ENCODE peak calls at places on chromosomes 1 and 21, in four cellular contexts. R, I, W and X are unnamed samples.

GRCh38 chr1:13951793-13952751 is 252.1 kb downstream of the PRDM2 start:
- DNase-seq in R (no peak), I (no peak), W (peak), X (no peak)

GRCh38 chr1:65606426-65606825 is 186.0 kb downstream of the LEPR start:
- DNase-seq in R (no peak), I (no peak), W (no peak), X (no peak)

GRCh38 chr21:31634993-31635392 is 24.5 kb upstream of the SOD1 start:
- DNase-seq in R (no peak), I (no peak), W (no peak), X (no peak)

GRCh38 chr1:204598319-204598969 is 82.2 kb downstream of the MDM4 start:
- DNase-seq in R (no peak), I (no peak), W (no peak), X (no peak)

GRCh38 chr1:67601955-67602354 is 83.0 kb upstream of the GADD45A start:
- DNase-seq in R (no peak), I (no peak), W (no peak), X (no peak)

GRCh38 chr1:186730951-186731350 is 50.7 kb upstream of the PTGS2 start:
- DNase-seq in R (no peak), I (no peak), W (no peak), X (no peak)

GRCh38 chr1:40344597-40344996 is 27.5 kb upstream of the COL9A2 start:
- DNase-seq in R (no peak), I (peak), W (peak), X (no peak)

GRCh38 chr1:198465201-198466144 is 75.0 kb downstream of the ATP6V1G3 start:
- DNase-seq in R (peak), I (no peak), W (peak), X (peak)

GRCh38 chr1:64093941-64094340 is 109.5 kb upstream of the UBE2U start:
- DNase-seq in R (no peak), I (no peak), W (peak), X (no peak)

GRCh38 chr1:218299416-218299815 is 14.3 kb downstream of the RRP15 start:
- DNase-seq in R (peak), I (no peak), W (peak), X (no peak)

GRCh38 chr1:156664949-156665411 is 12.2 kb downstream of the NES start:
- DNase-seq in R (no peak), I (no peak), W (peak), X (peak)

GRCh38 chr1:244598611-244599010 is 54.3 kb upstream of the DESI2 start:
- DNase-seq in R (no peak), I (no peak), W (no peak), X (no peak)

GRCh38 chr1:111624382-111624781 is 4.8 kb downstream of the RAP1A start:
- DNase-seq in R (no peak), I (no peak), W (no peak), X (no peak)

GRCh38 chr21:44333701-44334636 is 5.2 kb downstream of the CFAP410 start:
- DNase-seq in R (no peak), I (no peak), W (no peak), X (no peak)

GRCh38 chr21:45460011-45460565 is 55.1 kb downstream of the COL18A1 start:
- DNase-seq in R (no peak), I (no peak), W (no peak), X (no peak)

GRCh38 chr1:173354937-173355280 is 122.2 kb upstream of the PRDX6 start:
- DNase-seq in R (no peak), I (no peak), W (no peak), X (no peak)

GRCh38 chr1:116855220-116855619 is 54.5 kb upstream of the PTGFRN start:
- DNase-seq in R (no peak), I (no peak), W (peak), X (no peak)

GRCh38 chr1:205590457-205590768 is 41.4 kb downstream of the ELK4 start:
- DNase-seq in R (no peak), I (no peak), W (no peak), X (no peak)

GRCh38 chr1:79079770-79080169 is 73.2 kb upstream of the ADGRL4 start:
- DNase-seq in R (no peak), I (no peak), W (peak), X (no peak)

GRCh38 chr1:218809625-218810024 is 364.1 kb upstream of the LYPLAL1 start:
- DNase-seq in R (no peak), I (no peak), W (no peak), X (no peak)

GRCh38 chr1:235060607-235061470 is 67.8 kb downstream of the TOMM20 start:
- DNase-seq in R (no peak), I (no peak), W (peak), X (no peak)

GRCh38 chr1:245051349-245052221 is 103.2 kb upstream of the KIF26B start:
- DNase-seq in R (no peak), I (peak), W (no peak), X (no peak)

GRCh38 chr1:116919802-116920201 is 10.1 kb downstream of the PTGFRN start:
- DNase-seq in R (no peak), I (no peak), W (no peak), X (no peak)

GRCh38 chr1:231172411-231172810 is 10.6 kb downstream of the TRIM67 start:
- DNase-seq in R (no peak), I (no peak), W (no peak), X (no peak)

GRCh38 chr1:71080178-71080781 is 555 bp downstream of the ZRANB2 start:
- DNase-seq in R (no peak), I (peak), W (peak), X (no peak)

GRCh38 chr1:116152950-116153691 is 41.9 kb downstream of the MAB21L3 start:
- DNase-seq in R (no peak), I (no peak), W (no peak), X (no peak)

GRCh38 chr21:26167593-26167992 is 3.0 kb downstream of the APP start:
- DNase-seq in R (no peak), I (no peak), W (no peak), X (no peak)

GRCh38 chr1:47866631-47867446 is 130.3 kb downstream of the TRABD2B start:
- DNase-seq in R (no peak), I (no peak), W (no peak), X (no peak)